ENCODE peak calls at places on chromosomes 16 and 17, in ten cellular contexts. Z is ascending aorta, O is foreskin fibroblast, K is esophagus squamous epithelium, I is brain microvascular endothelial cell, F is kidney, D is uterus, T is testis, H is dorsolateral prefrontal cortex, X is breast epithelium. Y is an unnamed sample.

GRCh38 chr16:49486350-49486749 is 112.7 kb downstream of the C16orf78 start:
- DNase-seq in Z (no peak), O (no peak), K (no peak), I (no peak), F (no peak), D (no peak), T (no peak), H (no peak), X (no peak), Y (no peak)

GRCh38 chr17:67999291-67999911 is 3.1 kb upstream of the C17orf58 start:
- DNase-seq in Z (no peak), O (no peak), K (no peak), I (no peak), F (no peak), D (no peak), T (no peak), H (no peak), X (no peak), Y (no peak)

GRCh38 chr17:41326173-41327145 is 10.9 kb upstream of the KRTAP17-1 start:
- DNase-seq in Z (no peak), O (no peak), K (no peak), I (no peak), F (no peak), D (no peak), T (no peak), H (no peak), X (no peak), Y (no peak)

GRCh38 chr17:48484850-48485249 is 46.0 kb downstream of the HOXB1 start:
- DNase-seq in Z (no peak), O (peak; percentile 34), K (no peak), I (no peak), F (no peak), D (no peak), T (no peak), H (no peak), X (no peak), Y (no peak)

GRCh38 chr17:51372345-51373004 is 112.1 kb downstream of the UTP18 start:
- DNase-seq in Z (peak; percentile 9), O (peak; percentile 14), K (no peak), I (peak; percentile 65), F (no peak), D (no peak), T (peak; percentile 85), H (peak; percentile 90), X (no peak), Y (no peak)

GRCh38 chr17:30267625-30268024 is 24.1 kb downstream of the BLMH start:
- DNase-seq in Z (no peak), O (no peak), K (no peak), I (peak; percentile 29), F (no peak), D (no peak), T (no peak), H (no peak), X (no peak), Y (no peak)

GRCh38 chr17:80264048-80264792 is 3.6 kb downstream of the RNF213 start:
- DNase-seq in Z (no peak), O (no peak), K (no peak), I (no peak), F (no peak), D (no peak), T (no peak), H (no peak), X (no peak), Y (no peak)

GRCh38 chr16:25875956-25876608 is 184.3 kb downstream of the HS3ST4 start:
- DNase-seq in Z (no peak), O (no peak), K (no peak), I (no peak), F (no peak), D (no peak), T (no peak), H (no peak), X (peak; percentile 59), Y (no peak)

GRCh38 chr17:41496803-41497484 is 7.2 kb upstream of the KRT36 start:
- DNase-seq in Z (peak; percentile 23), O (peak; percentile 77), K (no peak), I (peak; percentile 83), F (peak; percentile 90), D (peak; percentile 37), T (peak; percentile 69), H (peak; percentile 19), X (peak; percentile 76), Y (peak; percentile 56)

GRCh38 chr17:57293077-57293476 is 36.8 kb downstream of the MSI2 start:
- DNase-seq in Z (no peak), O (no peak), K (no peak), I (peak; percentile 32), F (peak; percentile 86), D (no peak), T (no peak), H (no peak), X (peak; percentile 86), Y (no peak)

GRCh38 chr16:56931769-56932587 is at the start of gene HERPUD1:
- DNase-seq in Z (peak; percentile 92), O (peak; percentile 99), K (peak; percentile 87), I (peak; percentile 98), F (peak; percentile 100), D (peak; percentile 99), T (peak; percentile 99), H (peak; percentile 99), X (peak; percentile 98), Y (peak; percentile 90)

GRCh38 chr17:33647976-33648375 is 354.9 kb upstream of the ASIC2 start:
- DNase-seq in Z (no peak), O (no peak), K (no peak), I (peak; percentile 16), F (no peak), D (no peak), T (peak; percentile 33), H (peak; percentile 71), X (peak; percentile 24), Y (no peak)

GRCh38 chr17:19410875-19411291 is at the start of gene RNF112:
- DNase-seq in Z (no peak), O (peak; percentile 32), K (no peak), I (no peak), F (no peak), D (peak; percentile 41), T (no peak), H (peak; percentile 85), X (no peak), Y (no peak)

GRCh38 chr16:84298376-84298899 is 3.8 kb downstream of the WFDC1 start:
- DNase-seq in Z (no peak), O (no peak), K (no peak), I (no peak), F (no peak), D (no peak), T (no peak), H (no peak), X (no peak), Y (no peak)

GRCh38 chr16:84292032-84292431 is 2.6 kb upstream of the WFDC1 start:
- DNase-seq in Z (no peak), O (no peak), K (no peak), I (no peak), F (no peak), D (no peak), T (no peak), H (no peak), X (no peak), Y (no peak)

GRCh38 chr16:84293406-84293805 is 1.3 kb upstream of the WFDC1 start:
- DNase-seq in Z (no peak), O (no peak), K (no peak), I (no peak), F (peak; percentile 15), D (no peak), T (no peak), H (no peak), X (no peak), Y (no peak)

GRCh38 chr16:84295203-84295850 is 649 bp downstream of the WFDC1 start:
- DNase-seq in Z (no peak), O (no peak), K (no peak), I (no peak), F (no peak), D (no peak), T (no peak), H (no peak), X (no peak), Y (no peak)

GRCh38 chr16:84294196-84295142 is at the start of gene WFDC1:
- DNase-seq in Z (no peak), O (peak; percentile 29), K (no peak), I (no peak), F (peak; percentile 85), D (peak; percentile 25), T (no peak), H (peak; percentile 36), X (no peak), Y (no peak)
- H3K4me3 ChIP-seq in Z (peak within 1 kb of the TSS; percentile 46), O (peak within 1 kb of the TSS; percentile 34), K (peak within 1 kb of the TSS; percentile 14), I (no peak within 1 kb of the TSS), F (peak within 1 kb of the TSS; percentile 65), D (no peak within 1 kb of the TSS), T (peak within 1 kb of the TSS; percentile 31), H (peak within 1 kb of the TSS; percentile 42), X (no peak within 1 kb of the TSS), Y (no peak within 1 kb of the TSS)

DNA sequence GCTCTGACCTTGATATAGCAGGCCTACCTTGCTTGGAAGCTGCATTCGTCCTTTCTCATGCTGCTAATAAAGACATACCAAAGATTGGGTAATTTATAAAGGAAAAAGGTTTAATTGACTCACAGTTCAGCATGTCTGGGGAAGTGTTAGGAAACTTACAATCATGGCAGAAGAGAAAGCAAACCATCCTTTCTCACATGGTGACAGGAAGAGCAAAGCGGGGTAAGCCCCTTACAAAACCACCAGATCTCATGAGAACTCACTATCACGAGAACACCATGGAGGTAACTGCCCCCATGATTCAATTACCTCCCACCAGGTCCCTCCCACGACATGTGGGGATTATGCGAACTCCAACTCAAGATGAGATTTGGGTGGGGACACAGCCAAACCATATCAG is 6.0 kb upstream of the MAPT start:
- DNase-seq in Z (no peak), O (no peak), K (no peak), I (no peak), F (no peak), D (no peak), T (no peak), H (no peak), X (no peak), Y (no peak)
- H3K4me3 ChIP-seq in Z (no peak overlapping the region), O (no peak overlapping the region), K (no peak overlapping the region), I (no peak overlapping the region), F (no peak overlapping the region), D (no peak overlapping the region), T (no peak overlapping the region), H (no peak overlapping the region), X (no peak overlapping the region), Y (no peak overlapping the region)

GRCh38 chr17:8963665-8964258 is 1.7 kb downstream of the PIK3R5 start:
- DNase-seq in Z (no peak), O (no peak), K (no peak), I (no peak), F (no peak), D (no peak), T (no peak), H (no peak), X (no peak), Y (no peak)
- H3K4me3 ChIP-seq in Z (peak overlapping the region; percentile 59), O (no peak overlapping the region), K (peak overlapping the region; percentile 49), I (no peak overlapping the region), F (no peak overlapping the region), D (no peak overlapping the region), T (no peak overlapping the region), H (no peak overlapping the region), X (peak overlapping the region; percentile 52), Y (no peak overlapping the region)

GRCh38 chr16:53041196-53041977 is 11.3 kb downstream of the CHD9NB start:
- DNase-seq in Z (no peak), O (no peak), K (no peak), I (no peak), F (peak; percentile 84), D (peak; percentile 80), T (peak; percentile 72), H (no peak), X (peak; percentile 66), Y (no peak)
- H3K4me3 ChIP-seq in Z (no peak overlapping the region), O (no peak overlapping the region), K (peak overlapping the region; percentile 39), I (no peak overlapping the region), F (peak overlapping the region; percentile 59), D (no peak overlapping the region), T (no peak overlapping the region), H (no peak overlapping the region), X (no peak overlapping the region), Y (no peak overlapping the region)

Y was measured in HFF-Myc.